ENCODE peak calls at places on chromosome 3, in seven cellular contexts. G is lower lobe of right lung; F is CD4-positive, alpha-beta T cell; A is Right ventricle myocardium superior; C is stimulated activated memory B cell treated with anti-CD40 and anti-IgM and Interleukin-4, amounts not matched to agents 10 μg/mL and 1 μg/mL and 100 μg/mL, for 72 hours; S is central memory CD8-positive, alpha-beta T cell; M is left cardiac atrium. E is an unnamed sample.

GRCh38 chr3:151283387-151283786 is 5.0 kb upstream of the P2RY14 start:
- ATAC-seq in G (no peak), F (peak), A (no peak), C (no peak), S (no peak), M (no peak), E (peak)

GRCh38 chr3:15753056-15753710 is 44.6 kb downstream of the ANKRD28 start:
- ATAC-seq in G (peak), F (no peak), A (peak), C (no peak), S (no peak), M (no peak), E (no peak)

GRCh38 chr3:148955544-148956346 is 35.6 kb upstream of the GYG1 start:
- ATAC-seq in G (peak), F (no peak), A (peak), C (no peak), S (peak), M (peak), E (no peak)

GRCh38 chr3:16378920-16379319 is 113.9 kb downstream of the OXNAD1 start:
- ATAC-seq in G (no peak), F (peak), A (no peak), C (peak), S (peak), M (no peak), E (peak)

GRCh38 chr3:57809609-57809968 is 53.5 kb downstream of the SLMAP start:
- ATAC-seq in G (no peak), F (no peak), A (peak), C (no peak), S (no peak), M (no peak), E (no peak)

GRCh38 chr3:29186131-29186599 is 94.7 kb upstream of the RBMS3 start:
- ATAC-seq in G (no peak), F (no peak), A (no peak), C (no peak), S (no peak), M (no peak), E (no peak)

GRCh38 chr3:100103558-100104441 is 10.5 kb downstream of the FILIP1L start:
- ATAC-seq in G (peak), F (no peak), A (no peak), C (peak), S (no peak), M (no peak), E (peak)

GRCh38 chr3:43909149-43909548 is 218.4 kb downstream of the ABHD5 start:
- ATAC-seq in G (no peak), F (no peak), A (peak), C (no peak), S (no peak), M (peak), E (no peak)

GRCh38 chr3:8972614-8973013 is 9.3 kb upstream of the RAD18 start:
- ATAC-seq in G (no peak), F (no peak), A (no peak), C (no peak), S (no peak), M (no peak), E (peak)

GRCh38 chr3:153162513-153163348 is 705 bp downstream of the RAP2B start:
- ATAC-seq in G (peak), F (no peak), A (peak), C (no peak), S (no peak), M (peak), E (peak)

GRCh38 chr3:121096968-121097367 is 189.0 kb downstream of the STXBP5L start:
- ATAC-seq in G (no peak), F (no peak), A (no peak), C (no peak), S (no peak), M (no peak), E (no peak)

GRCh38 chr3:94159062-94159726 is 96.3 kb downstream of the NSUN3 start:
- ATAC-seq in G (no peak), F (no peak), A (peak), C (no peak), S (no peak), M (peak), E (no peak)

GRCh38 chr3:37254316-37254715 is 79.9 kb upstream of the LRRFIP2 start:
- ATAC-seq in G (no peak), F (no peak), A (no peak), C (no peak), S (no peak), M (no peak), E (no peak)

GRCh38 chr3:126270145-126270811 is 86.9 kb downstream of the KLF15 start:
- ATAC-seq in G (peak), F (no peak), A (peak), C (no peak), S (no peak), M (peak), E (no peak)

GRCh38 chr3:57892423-57892822 is 115.8 kb upstream of the FLNB start:
- ATAC-seq in G (no peak), F (no peak), A (no peak), C (no peak), S (no peak), M (no peak), E (no peak)

GRCh38 chr3:101665357-101665756 is 11.6 kb downstream of the ZBTB11 start:
- ATAC-seq in G (peak), F (no peak), A (no peak), C (no peak), S (no peak), M (no peak), E (no peak)

GRCh38 chr3:114462750-114463149 is 168.9 kb downstream of the TIGIT start:
- ATAC-seq in G (no peak), F (no peak), A (no peak), C (no peak), S (no peak), M (no peak), E (no peak)

GRCh38 chr3:41674449-41674848 is 287.5 kb downstream of the ULK4 start:
- ATAC-seq in G (no peak), F (no peak), A (no peak), C (no peak), S (no peak), M (no peak), E (no peak)

GRCh38 chr3:169811606-169812123 is 1.0 kb upstream of the LRRIQ4 start:
- ATAC-seq in G (peak), F (no peak), A (peak), C (no peak), S (no peak), M (peak), E (no peak)

GRCh38 chr3:17954801-17955200 is 212.4 kb upstream of the TBC1D5 start:
- ATAC-seq in G (no peak), F (no peak), A (no peak), C (no peak), S (no peak), M (no peak), E (no peak)

GRCh38 chr3:33067484-33067883 is 29.5 kb downstream of the GLB1 start:
- ATAC-seq in G (no peak), F (peak), A (no peak), C (no peak), S (peak), M (no peak), E (peak)

GRCh38 chr3:158352551-158352950 is 218.4 kb upstream of the MLF1 start:
- ATAC-seq in G (peak), F (no peak), A (no peak), C (no peak), S (peak), M (no peak), E (no peak)

GRCh38 chr3:36677331-36678007 is 86.9 kb downstream of the DCLK3 start:
- ATAC-seq in G (no peak), F (no peak), A (no peak), C (peak), S (no peak), M (no peak), E (peak)

GRCh38 chr3:178384302-178384939 is 151.8 kb upstream of the KCNMB2 start:
- ATAC-seq in G (no peak), F (no peak), A (peak), C (no peak), S (no peak), M (peak), E (no peak)

GRCh38 chr3:107942244-107942643 is 148.6 kb downstream of the CD47 start:
- ATAC-seq in G (no peak), F (peak), A (no peak), C (no peak), S (peak), M (no peak), E (peak)

GRCh38 chr3:126023390-126023789 is 54.4 kb downstream of the ROPN1B start:
- ATAC-seq in G (no peak), F (no peak), A (no peak), C (no peak), S (no peak), M (no peak), E (no peak)

GRCh38 chr3:24161841-24162240 is 216.8 kb downstream of the NR1D2 start:
- ATAC-seq in G (no peak), F (no peak), A (no peak), C (no peak), S (no peak), M (no peak), E (no peak)

GRCh38 chr3:11045536-11045935 is 53.0 kb downstream of the SLC6A1 start:
- ATAC-seq in G (no peak), F (no peak), A (no peak), C (no peak), S (no peak), M (no peak), E (no peak)

GRCh38 chr3:39499651-39500273 is 32.3 kb downstream of the MOBP start:
- ATAC-seq in G (no peak), F (no peak), A (no peak), C (no peak), S (no peak), M (no peak), E (no peak)

GRCh38 chr3:146157325-146158060 is 3.5 kb downstream of the PLOD2 start:
- ATAC-seq in G (no peak), F (no peak), A (no peak), C (no peak), S (no peak), M (no peak), E (no peak)

GRCh38 chr3:169404491-169404890 is 259.0 kb downstream of the MECOM start:
- ATAC-seq in G (no peak), F (no peak), A (no peak), C (no peak), S (no peak), M (peak), E (no peak)

GRCh38 chr3:54193093-54193492 is 70.7 kb downstream of the CACNA2D3 start:
- ATAC-seq in G (no peak), F (no peak), A (no peak), C (no peak), S (no peak), M (no peak), E (no peak)

GRCh38 chr3:23368731-23369130 is 165.6 kb downstream of the UBE2E2 start:
- ATAC-seq in G (no peak), F (no peak), A (no peak), C (no peak), S (no peak), M (no peak), E (no peak)

GRCh38 chr3:141690366-141691072 is 47.6 kb upstream of the RNF7 start:
- ATAC-seq in G (peak), F (no peak), A (no peak), C (no peak), S (no peak), M (no peak), E (no peak)

GRCh38 chr3:111984636-111985298 is 5.9 kb downstream of the ABHD10 start:
- ATAC-seq in G (no peak), F (no peak), A (no peak), C (no peak), S (no peak), M (no peak), E (peak)

GRCh38 chr3:78112266-78112665 is 1072.4 kb downstream of the ROBO2 start:
- ATAC-seq in G (peak), F (no peak), A (peak), C (no peak), S (no peak), M (peak), E (no peak)

GRCh38 chr3:33211444-33211843 is 7.2 kb downstream of the SUSD5 start:
- ATAC-seq in G (peak), F (no peak), A (no peak), C (no peak), S (no peak), M (no peak), E (no peak)

GRCh38 chr3:128313936-128314335 is 152.8 kb downstream of the DNAJB8 start:
- ATAC-seq in G (no peak), F (no peak), A (no peak), C (no peak), S (no peak), M (no peak), E (no peak)

E was measured in activated T-helper 17 cell treated with anti-CD3 and anti-CD28 coated beads, Interleukin-2, amount 50 U/mL, for 72 hours.